ENCODE peak calls at places on chromosomes 13 and 19, in seven cellular contexts. M is heart left ventricle, N is uterus, X is right lobe of liver, U is body of pancreas, V is A549, D is IMR-90. C is an unnamed sample.

GRCh38 chr13:99979453-99980200 is 2.0 kb upstream of the ZIC2 start:
- DNase-seq in M (no peak), N (no peak), X (no peak), U (no peak), V (peak), D (no peak), C (no peak)

GRCh38 chr19:4186087-4186993 is 3.9 kb downstream of the ANKRD24 start:
- DNase-seq in M (peak), N (peak), X (peak), U (peak), V (peak), D (peak), C (peak)

GRCh38 chr19:46372901-46373572 is 26.1 kb downstream of the PPP5C start:
- DNase-seq in M (no peak), N (no peak), X (peak), U (peak), V (peak), D (no peak), C (peak)

GRCh38 chr13:21022056-21022693 is 39.2 kb downstream of the LATS2 start:
- DNase-seq in M (no peak), N (no peak), X (peak), U (no peak), V (no peak), D (peak), C (no peak)

GRCh38 chr19:54128441-54128725 is 9.2 kb upstream of the CNOT3 start:
- DNase-seq in M (no peak), N (no peak), X (no peak), U (no peak), V (no peak), D (no peak), C (no peak)

GRCh38 chr13:108176685-108177274 is 38.6 kb downstream of the LIG4 start:
- DNase-seq in M (no peak), N (no peak), X (no peak), U (peak), V (peak), D (peak), C (peak)

GRCh38 chr13:44340508-44340907 is 33.1 kb upstream of the SERP2 start:
- DNase-seq in M (no peak), N (no peak), X (no peak), U (no peak), V (no peak), D (no peak), C (no peak)

GRCh38 chr19:17001603-17002183 is 24.9 kb downstream of the CPAMD8 start:
- DNase-seq in M (peak), N (no peak), X (no peak), U (no peak), V (no peak), D (no peak), C (no peak)

GRCh38 chr19:49469828-49470614 is 4.0 kb upstream of the FLT3LG start:
- DNase-seq in M (no peak), N (no peak), X (no peak), U (no peak), V (peak), D (peak), C (no peak)

GRCh38 chr13:111555906-111556305 is 235.5 kb downstream of the TEX29 start:
- DNase-seq in M (no peak), N (no peak), X (no peak), U (no peak), V (no peak), D (no peak), C (no peak)

GRCh38 chr13:24512208-24513068 is at the start of gene PARP4:
- DNase-seq in M (peak), N (peak), X (peak), U (peak), V (peak), D (peak), C (peak)

GRCh38 chr13:39051157-39051556 is 12.9 kb downstream of the NHLRC3 start:
- DNase-seq in M (no peak), N (no peak), X (no peak), U (no peak), V (peak), D (peak), C (no peak)

GRCh38 chr19:55208880-55209429 is 346 bp downstream of the PTPRH start:
- DNase-seq in M (no peak), N (no peak), X (no peak), U (no peak), V (peak), D (no peak), C (no peak)

GRCh38 chr13:94329754-94330551 is 149.5 kb downstream of the DCT start:
- DNase-seq in M (no peak), N (peak), X (peak), U (peak), V (peak), D (peak), C (peak)

DNA sequence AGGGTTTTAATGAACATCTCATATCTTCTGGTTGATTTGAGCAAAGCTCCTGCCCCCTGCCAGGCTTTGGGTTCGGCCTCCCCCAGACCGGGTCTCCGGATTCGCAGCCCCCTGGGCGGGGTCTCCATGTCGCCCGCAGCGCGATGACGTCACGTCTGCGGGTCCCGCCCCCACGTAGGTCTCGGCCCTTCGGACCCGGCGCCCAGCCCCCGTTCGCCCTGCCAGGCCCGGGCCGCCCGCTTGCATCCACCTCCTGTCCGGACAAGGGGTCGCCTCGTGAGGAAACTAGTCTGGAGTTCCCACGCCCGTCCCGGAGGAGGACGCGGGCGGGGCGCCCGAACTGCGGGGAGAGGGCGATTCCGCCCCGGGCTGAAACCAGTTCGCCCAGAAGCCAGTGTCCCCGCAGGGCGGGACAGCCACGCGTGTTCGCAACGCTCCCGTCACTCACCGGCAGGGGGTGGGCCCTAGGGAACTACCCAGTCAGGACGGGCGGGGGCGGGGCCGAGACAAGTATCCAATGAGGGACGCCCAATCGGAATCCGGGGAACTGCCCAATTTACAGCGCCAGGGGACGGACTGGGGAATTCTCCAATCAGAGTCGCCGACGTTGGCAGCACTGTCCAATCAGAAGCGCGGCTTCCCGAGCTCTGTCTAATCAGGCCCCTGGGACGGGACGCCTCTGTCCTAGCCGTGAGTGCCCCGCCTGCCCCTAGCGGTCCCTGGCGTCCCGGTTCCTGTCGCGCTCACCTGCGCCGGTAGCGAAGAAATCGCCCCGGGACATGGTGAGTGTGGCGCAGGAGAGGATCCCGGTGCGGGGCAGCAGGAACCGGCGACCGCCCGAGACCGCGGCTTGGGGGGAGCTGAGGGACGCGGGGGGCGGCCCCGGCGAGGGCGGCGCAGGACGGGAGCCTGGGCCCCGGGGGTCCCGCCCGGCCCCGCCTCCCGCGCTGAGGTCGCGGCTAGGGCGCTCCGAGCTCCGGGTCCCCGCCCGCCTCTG is at the start of gene ZNF555:
- DNase-seq in M (peak), N (peak), X (peak), U (peak), V (peak), D (peak), C (peak)
- TF ChIP-seq POLR2A in M (peak), N (no peak), X (peak), U (peak), V (peak), D (peak), C (peak)

GRCh38 chr19:8569066-8569761 is 8.0 kb downstream of the MYO1F start:
- DNase-seq in M (peak), N (no peak), X (peak), U (peak), V (peak), D (peak), C (no peak)

GRCh38 chr19:8567522-8568172 is 9.6 kb downstream of the MYO1F start:
- DNase-seq in M (peak), N (no peak), X (peak), U (peak), V (no peak), D (no peak), C (peak)

GRCh38 chr19:8571006-8571411 is 6.2 kb downstream of the MYO1F start:
- DNase-seq in M (peak), N (no peak), X (no peak), U (peak), V (peak), D (peak), C (peak)

GRCh38 chr19:8561071-8561764 is 16.0 kb downstream of the MYO1F start:
- DNase-seq in M (no peak), N (no peak), X (no peak), U (no peak), V (no peak), D (no peak), C (no peak)

DNA sequence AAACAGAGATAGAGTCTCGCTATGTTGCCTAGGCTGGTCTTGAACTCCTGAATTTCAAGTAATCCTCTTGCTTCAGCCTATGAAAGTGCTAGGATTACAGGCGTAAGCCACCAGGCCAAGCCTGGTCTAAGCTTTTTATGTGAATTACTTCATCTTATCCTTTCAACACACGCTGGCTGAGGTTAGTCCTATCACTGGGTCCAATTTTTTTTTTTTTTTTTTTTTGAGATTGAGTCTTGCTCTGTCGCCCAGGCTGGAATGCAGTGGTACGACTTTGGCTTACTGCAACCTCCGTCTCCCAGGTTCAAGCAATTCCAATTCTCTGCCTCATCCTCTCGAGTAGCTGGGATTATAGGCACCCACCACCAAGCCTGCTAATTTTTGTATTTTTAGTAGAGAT is 10.4 kb downstream of the MYO1F start:
- DNase-seq in M (no peak), N (no peak), X (no peak), U (no peak), V (no peak), D (no peak), C (no peak)
- H3K27ac ChIP-seq in M (no peak), N (no peak), X (no peak), U (no peak), V (no peak), D (no peak), C (no peak)

GRCh38 chr19:39409207-39409885 is 2.7 kb downstream of the ZFP36 start:
- DNase-seq in M (peak), N (peak), X (peak), U (peak), V (peak), D (peak), C (peak)

GRCh38 chr19:39410620-39411005 is 1.9 kb upstream of the PLEKHG2 start:
- DNase-seq in M (no peak), N (peak), X (no peak), U (no peak), V (peak), D (no peak), C (peak)

GRCh38 chr19:39411006-39411831 is 1.2 kb upstream of the PLEKHG2 start:
- DNase-seq in M (no peak), N (peak), X (peak), U (peak), V (peak), D (peak), C (peak)

GRCh38 chr19:39408392-39409206 is 2.0 kb downstream of the ZFP36 start:
- DNase-seq in M (no peak), N (peak), X (peak), U (peak), V (peak), D (peak), C (peak)

GRCh38 chr19:39409886-39410619 is 2.4 kb upstream of the PLEKHG2 start:
- DNase-seq in M (peak), N (peak), X (peak), U (peak), V (peak), D (no peak), C (peak)
- TF ChIP-seq POLR2A in M (peak), N (peak), X (peak), U (no peak), V (peak), D (peak), C (peak)

GRCh38 chr19:3061214-3062161 is 807 bp downstream of the TLE5 start:
- DNase-seq in M (peak), N (peak), X (no peak), U (peak), V (no peak), D (peak), C (no peak)
- H3K27ac ChIP-seq in M (peak), N (peak), X (peak), U (peak), V (peak), D (peak), C (peak)

DNA sequence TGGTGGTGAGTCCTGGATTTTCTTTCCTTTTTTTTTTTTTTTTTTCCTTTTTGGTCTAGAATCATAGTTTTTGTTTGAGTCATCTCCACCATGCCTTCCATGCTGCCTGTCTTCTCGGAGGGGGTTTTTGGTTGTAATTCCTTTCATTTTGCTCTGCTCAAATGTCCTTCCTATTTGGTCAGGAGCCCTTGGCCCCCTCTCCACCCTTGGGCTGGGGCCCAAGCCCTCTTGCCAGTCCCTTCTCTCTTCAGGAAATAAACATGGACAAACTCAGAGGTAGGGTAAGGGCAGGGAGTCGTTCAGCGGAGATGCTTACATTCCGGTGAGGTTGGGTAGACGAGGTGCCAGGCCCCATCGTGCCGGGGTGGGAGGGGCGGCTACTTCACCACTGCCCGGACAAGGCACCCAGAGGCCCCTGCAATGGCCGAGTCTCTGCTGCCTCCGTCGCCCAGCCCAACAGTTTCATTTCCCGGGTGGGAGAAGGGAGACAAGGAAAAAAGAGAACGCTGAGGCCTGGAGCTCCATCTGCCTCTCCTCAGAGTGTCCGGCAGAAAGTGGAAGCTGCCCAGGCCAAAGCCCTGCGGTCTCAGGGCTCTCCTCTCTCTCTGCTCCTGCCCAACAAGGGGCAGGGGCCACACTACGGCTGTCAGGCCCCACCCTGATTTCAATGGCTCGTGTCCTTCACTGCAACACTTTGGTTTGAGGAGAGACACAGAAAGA is 12.7 kb downstream of the ZNF574 start:
- DNase-seq in M (no peak), N (no peak), X (no peak), U (no peak), V (no peak), D (peak), C (no peak)
- TF ChIP-seq POLR2A in M (no peak), N (no peak), X (no peak), U (no peak), V (no peak), D (no peak), C (no peak)

DNA sequence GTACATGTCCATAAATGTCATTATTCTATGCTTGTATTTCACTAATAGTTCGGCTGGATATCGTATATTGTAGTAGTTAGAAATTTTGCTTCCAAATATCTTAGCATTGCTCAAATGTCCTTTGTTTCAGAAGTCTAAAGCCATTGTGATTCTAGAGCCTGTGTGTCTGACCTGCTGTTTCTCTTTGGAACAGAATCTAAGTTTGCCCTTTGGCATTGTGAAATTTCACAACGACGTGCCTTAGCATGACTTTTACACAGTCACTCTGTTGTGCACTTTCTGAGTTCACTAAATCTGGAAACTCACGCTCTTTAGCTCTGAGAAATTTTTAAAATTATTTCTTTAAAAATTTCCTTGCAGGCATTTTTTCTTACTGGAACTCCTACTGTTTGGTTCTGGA is 152.2 kb downstream of the TBC1D4 start:
- DNase-seq in M (no peak), N (no peak), X (peak), U (no peak), V (no peak), D (no peak), C (no peak)
- H3K27ac ChIP-seq in M (no peak), N (no peak), X (no peak), U (no peak), V (no peak), D (no peak), C (no peak)

DNA sequence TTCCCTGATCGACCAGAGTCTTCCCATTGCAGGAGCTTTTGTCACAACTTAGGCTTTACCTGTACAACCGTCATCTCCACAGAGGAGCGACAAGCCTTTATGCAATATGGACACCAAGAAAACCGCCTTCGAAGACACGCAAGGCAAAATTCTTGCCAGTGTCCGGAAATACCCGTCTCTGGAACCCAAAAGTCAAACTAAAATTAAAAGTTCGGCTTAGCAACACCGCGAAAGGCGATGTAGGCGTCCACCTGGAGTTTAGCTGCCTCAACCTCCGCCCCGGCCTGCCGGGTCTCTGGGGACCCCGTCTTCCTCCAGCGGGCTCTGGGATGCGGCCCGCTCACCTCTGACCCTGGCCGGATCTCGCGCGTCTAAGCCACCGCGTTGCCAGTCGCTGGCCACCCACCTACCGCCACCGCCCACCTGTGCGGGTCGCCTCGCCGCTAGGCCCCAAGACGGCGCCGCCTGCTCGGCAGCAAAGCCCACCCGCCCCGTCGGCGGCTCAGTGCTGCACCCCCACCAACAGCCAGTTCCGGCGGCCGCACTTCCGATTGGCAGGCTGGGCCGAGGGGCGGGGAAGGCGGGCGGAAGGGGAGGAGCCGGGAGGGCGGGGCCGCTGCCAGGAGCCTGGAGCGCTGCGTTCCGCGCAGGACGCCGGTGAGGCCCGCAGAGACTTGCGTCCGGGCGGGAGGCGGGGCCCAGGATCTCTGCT is at the start of gene SUPT20H:
- DNase-seq in M (peak), N (peak), X (peak), U (peak), V (peak), D (peak), C (peak)
- TF ChIP-seq POLR2A in M (peak), N (peak), X (peak), U (peak), V (peak), D (peak), C (peak)

C was measured in adrenal gland.